ENCODE peak calls at places on chromosomes 6 and 20, in five cellular contexts. L, N, W, P and Z are unnamed samples.

GRCh38 chr20:37384683-37385174 is 38.8 kb downstream of the SRC start:
- DNase-seq in L (no peak), N (peak), W (peak), P (peak), Z (no peak)

GRCh38 chr20:50721881-50722281 is 9.5 kb upstream of the PARD6B start:
- DNase-seq in L (no peak), N (no peak), W (no peak), P (no peak), Z (no peak)

GRCh38 chr6:14738497-14738896 is 507.4 kb upstream of the JARID2 start:
- DNase-seq in L (no peak), N (no peak), W (no peak), P (no peak), Z (no peak)

GRCh38 chr6:28725274-28725809 is 198.4 kb downstream of the TRIM27 start:
- DNase-seq in L (no peak), N (no peak), W (no peak), P (no peak), Z (no peak)

GRCh38 chr6:14382381-14383236 is 265.0 kb downstream of the CD83 start:
- DNase-seq in L (no peak), N (no peak), W (no peak), P (no peak), Z (no peak)

GRCh38 chr6:156807795-156808194 is 30.6 kb downstream of the ARID1B start:
- DNase-seq in L (no peak), N (no peak), W (no peak), P (no peak), Z (no peak)

GRCh38 chr6:133767571-133767970 is 121.3 kb upstream of the TCF21 start:
- DNase-seq in L (no peak), N (no peak), W (no peak), P (no peak), Z (no peak)

GRCh38 chr6:47302043-47302442 is 7.7 kb downstream of the TNFRSF21 start:
- DNase-seq in L (no peak), N (no peak), W (no peak), P (no peak), Z (no peak)

GRCh38 chr20:51412333-51412761 is 130.2 kb downstream of the NFATC2 start:
- DNase-seq in L (no peak), N (no peak), W (no peak), P (peak), Z (no peak)

GRCh38 chr20:49636447-49636846 is 68.5 kb upstream of the PTGIS start:
- DNase-seq in L (no peak), N (no peak), W (no peak), P (no peak), Z (no peak)

GRCh38 chr6:48075181-48075580 is 35.8 kb downstream of the PTCHD4 start:
- DNase-seq in L (no peak), N (no peak), W (no peak), P (no peak), Z (no peak)

GRCh38 chr6:131954099-131954774 is 3.1 kb upstream of the CCN2 start:
- DNase-seq in L (no peak), N (no peak), W (no peak), P (no peak), Z (no peak)

GRCh38 chr6:98470821-98471220 is 363.6 kb upstream of the POU3F2 start:
- DNase-seq in L (no peak), N (no peak), W (no peak), P (no peak), Z (no peak)

GRCh38 chr20:10110151-10110550 is 75.4 kb downstream of the ANKEF1 start:
- DNase-seq in L (no peak), N (no peak), W (no peak), P (no peak), Z (no peak)

GRCh38 chr20:57657537-57658446 is 37.6 kb upstream of the ZBP1 start:
- DNase-seq in L (no peak), N (no peak), W (peak), P (peak), Z (no peak)

GRCh38 chr6:100167585-100167984 is 173.6 kb upstream of the MCHR2 start:
- DNase-seq in L (no peak), N (no peak), W (no peak), P (peak), Z (no peak)

GRCh38 chr6:111759836-111760785 is 113.1 kb downstream of the FYN start:
- DNase-seq in L (no peak), N (no peak), W (no peak), P (no peak), Z (no peak)

GRCh38 chr6:112979830-112980229 is 632.7 kb downstream of the RFPL4B start:
- DNase-seq in L (no peak), N (peak), W (no peak), P (no peak), Z (no peak)